ENCODE peak calls at places on chromosome 17, in five cellular contexts. S, F, B, G and Z are unnamed samples.
A peak's percentile ranks its signal among the peaks of the same experiment; 100 is the strongest.

GRCh38 chr17:10292057-10292931 is 80.5 kb downstream of the MYH13 start:
- DNase-seq in G (no peak), F (no peak), S (no peak), B (no peak), Z (no peak)

GRCh38 chr17:65236321-65236720 is 99.2 kb downstream of the RGS9 start:
- DNase-seq in B (no peak), S (no peak), G (no peak), F (no peak), Z (no peak)

GRCh38 chr17:37430051-37430591 is 23.4 kb downstream of the TADA2A start:
- DNase-seq in S (no peak), F (no peak), G (no peak), B (no peak), Z (no peak)

GRCh38 chr17:63930951-63931575 is 1.1 kb downstream of the CD79B start:
- DNase-seq in S (no peak), B (no peak), G (peak; percentile 56), F (peak; percentile 63), Z (no peak)

GRCh38 chr17:45812102-45812501 is 28.0 kb downstream of the CRHR1 start:
- DNase-seq in S (no peak), F (no peak), G (no peak), B (no peak), Z (no peak)

GRCh38 chr17:10130263-10130662 is 68.1 kb downstream of the GAS7 start:
- DNase-seq in S (no peak), G (no peak), F (no peak), B (no peak), Z (no peak)

GRCh38 chr17:76982408-76983074 is 114.3 kb downstream of the MGAT5B start:
- DNase-seq in S (no peak), F (no peak), B (no peak), G (no peak), Z (no peak)

GRCh38 chr17:68184141-68184571 is 63.7 kb upstream of the AMZ2 start:
- DNase-seq in S (no peak), F (no peak), B (no peak), G (no peak), Z (no peak)

GRCh38 chr17:78484300-78485159 is 92.7 kb downstream of the DNAH17 start:
- DNase-seq in S (no peak), G (no peak), F (peak; percentile 83), B (no peak), Z (no peak)

GRCh38 chr17:57810740-57811632 is 38.9 kb downstream of the MRPS23 start:
- DNase-seq in F (no peak), G (peak; percentile 58), S (no peak), B (peak; percentile 85), Z (no peak)

GRCh38 chr17:82794781-82795505 is 43.1 kb downstream of the TBCD start:
- DNase-seq in B (no peak), G (no peak), F (no peak), S (no peak), Z (no peak)

GRCh38 chr17:76051071-76051467 is 21.2 kb downstream of the SRP68 start:
- DNase-seq in F (no peak), B (no peak), S (no peak), G (no peak), Z (no peak)

GRCh38 chr17:81733507-81734404 is 21.7 kb downstream of the SLC25A10 start:
- DNase-seq in F (peak; percentile 75), B (peak; percentile 45), S (peak; percentile 74), G (peak; percentile 98), Z (peak; percentile 35)

GRCh38 chr17:28816540-28816939 is 26.1 kb downstream of the FAM222B start:
- DNase-seq in F (no peak), S (no peak), G (no peak), B (no peak), Z (no peak)

GRCh38 chr17:31704483-31704882 is 154.6 kb downstream of the COPRS start:
- DNase-seq in B (no peak), F (no peak), G (no peak), S (no peak), Z (no peak)

GRCh38 chr17:72119963-72120877 is 600 bp upstream of the SOX9 start:
- DNase-seq in G (peak; percentile 64), F (no peak), S (peak; percentile 74), B (peak; percentile 42), Z (peak; percentile 71)